ENCODE peak calls at places on chromosomes 13 and 19, in seven cellular contexts. K is renal cortical epithelial cell; G is activated naive CD4-positive, alpha-beta T cell; V is activated CD4-positive, alpha-beta T cell treated with anti-CD3 and anti-CD28 coated beads for 24 hours; P is left ventricle myocardium inferior; F is breast epithelium; R is M059J. B is an unnamed sample.

GRCh38 chr19:3990815-3991117 is 5.5 kb upstream of the EEF2 start:
- DNase-seq in K (no peak), V (no peak), F (no peak), G (no peak), R (no peak), P (no peak), B (no peak)

GRCh38 chr19:18385359-18385674 is 641 bp upstream of the GDF15 start:
- DNase-seq in R (no peak), F (no peak), P (no peak), V (no peak), G (no peak), K (no peak), B (no peak)

GRCh38 chr19:15570420-15570819 is 44.6 kb upstream of the CYP4F8 start:
- DNase-seq in V (no peak), P (no peak), K (no peak), G (no peak), F (no peak), R (no peak), B (no peak)

GRCh38 chr19:44634785-44635184 is 8.9 kb upstream of the PVR start:
- DNase-seq in G (no peak), K (no peak), P (no peak), F (no peak), V (no peak), R (no peak), B (no peak)

GRCh38 chr19:40150170-40150569 is 41.1 kb upstream of the MAP3K10 start:
- DNase-seq in V (no peak), P (no peak), G (no peak), R (no peak), F (no peak), K (no peak), B (no peak)

GRCh38 chr13:91962946-91963345 is 564.5 kb downstream of the GPC5 start:
- DNase-seq in R (no peak), K (no peak), P (no peak), G (no peak), F (no peak), V (no peak), B (no peak)

GRCh38 chr19:49084206-49085019 is 838 bp upstream of the SNRNP70 start:
- DNase-seq in R (no peak), F (no peak), V (no peak), P (no peak), G (no peak), K (no peak), B (no peak)

GRCh38 chr19:10611907-10612306 is 13.4 kb upstream of the SLC44A2 start:
- DNase-seq in P (no peak), F (no peak), K (no peak), R (no peak), V (no peak), G (no peak), B (no peak)

GRCh38 chr19:54030895-54031586 is 32.7 kb downstream of the VSTM1 start:
- DNase-seq in K (no peak), F (no peak), V (no peak), P (no peak), G (no peak), R (peak; percentile 52), B (no peak)

GRCh38 chr13:112759053-112759452 is 69.2 kb downstream of the ATP11A start:
- DNase-seq in V (no peak), F (no peak), R (no peak), P (no peak), K (no peak), G (no peak), B (no peak)

GRCh38 chr19:38213911-38214625 is 10.0 kb downstream of the DPF1 start:
- DNase-seq in K (peak; percentile 89), R (peak; percentile 96), G (no peak), V (peak; percentile 43), F (no peak), P (no peak), B (no peak)

GRCh38 chr13:20847298-20847697 is 55.2 kb downstream of the XPO4 start:
- DNase-seq in P (no peak), R (no peak), G (no peak), F (no peak), K (no peak), V (no peak), B (no peak)

GRCh38 chr13:111909971-111910671 is 156.8 kb upstream of the SOX1 start:
- DNase-seq in R (no peak), G (no peak), V (no peak), F (no peak), K (no peak), P (no peak), B (no peak)

GRCh38 chr13:65638572-65639168 is 1591.5 kb downstream of the PCDH9 start:
- DNase-seq in P (no peak), K (peak; percentile 37), F (no peak), V (no peak), R (peak; percentile 0), G (no peak), B (no peak)

GRCh38 chr13:75437582-75438318 is 44.2 kb downstream of the TBC1D4 start:
- DNase-seq in G (no peak), F (no peak), V (no peak), R (peak; percentile 66), P (no peak), K (peak; percentile 47), B (no peak)

GRCh38 chr19:5205937-5206750 is 134.5 kb downstream of the PTPRS start:
- DNase-seq in P (no peak), G (no peak), R (no peak), V (no peak), K (no peak), F (no peak), B (no peak)

GRCh38 chr19:49165865-49166301 is 8.3 kb downstream of the TRPM4 start:
- DNase-seq in R (no peak), F (no peak), G (no peak), P (no peak), K (no peak), V (no peak), B (no peak)

GRCh38 chr19:39132344-39132969 is 6.9 kb downstream of the PAK4 start:
- DNase-seq in V (no peak), P (no peak), G (no peak), F (no peak), K (no peak), R (no peak), B (no peak)

GRCh38 chr13:97798171-97798821 is 155.2 kb upstream of the IPO5 start:
- DNase-seq in P (no peak), G (no peak), R (no peak), F (no peak), V (no peak), K (no peak), B (no peak)

GRCh38 chr13:77429320-77430142 is 102.6 kb upstream of the MYCBP2 start:
- DNase-seq in R (peak; percentile 49), K (no peak), V (peak; percentile 16), F (no peak), G (no peak), P (no peak), B (no peak)

GRCh38 chr19:16957151-16957662 is 68.4 kb downstream of the F2RL3 start:
- DNase-seq in R (no peak), G (no peak), K (no peak), P (no peak), F (peak; percentile 28), V (no peak), B (no peak)

GRCh38 chr13:39536906-39537305 is 66.1 kb downstream of the LHFPL6 start:
- DNase-seq in P (no peak), K (peak; percentile 32), G (no peak), V (no peak), R (peak; percentile 88), F (no peak), B (no peak)

GRCh38 chr13:75258159-75258782 is 223.7 kb downstream of the TBC1D4 start:
- DNase-seq in R (peak; percentile 49), V (no peak), G (no peak), K (peak; percentile 72), P (no peak), F (no peak), B (no peak)

GRCh38 chr13:94079876-94080275 is 399.6 kb downstream of the DCT start:
- DNase-seq in K (peak; percentile 66), G (no peak), F (no peak), R (no peak), V (no peak), P (no peak), B (no peak)

GRCh38 chr13:24276310-24276709 is 33.1 kb upstream of the C1QTNF9 start:
- DNase-seq in V (no peak), F (no peak), G (no peak), R (no peak), P (no peak), K (no peak), B (no peak)

GRCh38 chr13:100573121-100573520 is 15.5 kb downstream of the GGACT start:
- DNase-seq in G (peak; percentile 51), R (peak; percentile 68), F (peak; percentile 59), V (peak; percentile 69), K (peak; percentile 73), P (peak; percentile 33), B (peak; percentile 49)

B was measured in NCI-H187.